ENCODE peak calls at places on chromosomes 5 and 9, in eight cellular contexts. S is tibial nerve, Z is lower lobe of right lung, E is endothelial cell, P is brain microvascular endothelial cell, C is PC-9, B is Panc1, G is progenitor cell of endocrine pancreas. D is an unnamed sample.

GRCh38 chr9:19456996-19457693 is 48.3 kb downstream of the ACER2 start:
- DNase-seq in B (peak; percentile 67), S (peak; percentile 43), C (peak; percentile 45), P (peak; percentile 63), G (peak; percentile 61), E (peak; percentile 69), Z (no peak), D (peak; percentile 61)

GRCh38 chr9:119959846-119960545 is 590.8 kb upstream of the BRINP1 start:
- DNase-seq in G (no peak), P (no peak), Z (no peak), B (no peak), C (no peak), S (no peak), E (no peak), D (peak; percentile 78)

GRCh38 chr5:36689225-36689624 is 82.8 kb downstream of the SLC1A3 start:
- DNase-seq in P (no peak), Z (no peak), G (no peak), B (no peak), C (no peak), S (no peak), E (no peak), D (peak; percentile 60)

GRCh38 chr9:129558551-129559505 is 62.1 kb downstream of the C9orf50 start:
- DNase-seq in E (no peak), S (no peak), G (peak; percentile 74), B (no peak), C (no peak), P (no peak), Z (no peak), D (no peak)

GRCh38 chr5:144710620-144711019 is 539.9 kb downstream of the KCTD16 start:
- DNase-seq in B (no peak), G (no peak), E (no peak), S (no peak), P (no peak), Z (no peak), C (no peak), D (no peak)

GRCh38 chr5:93311825-93312224 is 269.2 kb downstream of the NR2F1-AS1 start:
- DNase-seq in S (no peak), G (no peak), C (no peak), B (no peak), P (no peak), Z (no peak), E (no peak), D (no peak)

GRCh38 chr5:7714119-7714518 is 136.8 kb downstream of the CFAP90 start:
- DNase-seq in B (no peak), Z (no peak), G (no peak), P (no peak), E (no peak), S (no peak), C (no peak), D (peak; percentile 35)

GRCh38 chr9:68981825-68982224 is 32.1 kb downstream of the PRKACG start:
- DNase-seq in G (no peak), B (no peak), E (no peak), P (no peak), S (no peak), Z (no peak), C (no peak), D (no peak)

GRCh38 chr5:158802941-158803341 is 296.8 kb downstream of the EBF1 start:
- DNase-seq in Z (no peak), G (no peak), E (no peak), C (no peak), S (no peak), P (no peak), B (no peak), D (peak; percentile 11)

GRCh38 chr9:120381839-120382238 is 198.1 kb downstream of the CDK5RAP2 start:
- DNase-seq in P (no peak), C (no peak), Z (no peak), B (no peak), G (no peak), S (no peak), E (no peak), D (no peak)

GRCh38 chr9:133368249-133368881 is 7.5 kb downstream of the SURF4 start:
- DNase-seq in B (no peak), C (no peak), Z (no peak), G (no peak), S (no peak), P (no peak), E (no peak), D (no peak)

GRCh38 chr5:176497852-176498251 is 39.4 kb downstream of the RNF44 start:
- DNase-seq in C (peak; percentile 91), G (no peak), P (peak; percentile 26), B (no peak), E (no peak), Z (no peak), S (no peak), D (no peak)

GRCh38 chr9:104808030-104808614 is 44.2 kb downstream of the NIPSNAP3B start:
- DNase-seq in S (no peak), C (no peak), B (no peak), Z (no peak), G (no peak), P (no peak), E (no peak), D (peak; percentile 44)

GRCh38 chr9:78028926-78029325 is 2.7 kb downstream of the GNAQ start:
- DNase-seq in S (no peak), C (no peak), B (no peak), Z (no peak), G (no peak), E (no peak), P (no peak), D (no peak)

GRCh38 chr5:125823572-125823971 is 599.6 kb upstream of the GRAMD2B start:
- DNase-seq in S (no peak), Z (no peak), E (no peak), C (no peak), P (peak; percentile 8), B (no peak), G (no peak), D (no peak)

GRCh38 chr9:31304576-31304975 is 1079.9 kb upstream of the ACO1 start:
- DNase-seq in P (peak; percentile 12), G (no peak), Z (no peak), C (peak; percentile 88), E (no peak), S (no peak), B (no peak), D (peak; percentile 70)

GRCh38 chr9:115276621-115277020 is 158.7 kb upstream of the TNC start:
- DNase-seq in B (no peak), E (no peak), C (no peak), P (peak; percentile 31), S (no peak), G (no peak), Z (no peak), D (peak; percentile 67)

GRCh38 chr5:35857606-35858205 is 1.0 kb downstream of the IL7R start:
- DNase-seq in B (no peak), S (no peak), P (no peak), Z (no peak), G (no peak), E (no peak), C (peak; percentile 83), D (peak; percentile 49)

GRCh38 chr9:17824191-17824926 is 245.5 kb downstream of the SH3GL2 start:
- DNase-seq in P (peak; percentile 9), S (no peak), Z (no peak), C (no peak), G (no peak), E (no peak), B (no peak), D (no peak)

GRCh38 chr5:145800181-145800580 is 35.0 kb downstream of the PRELID2 start:
- DNase-seq in P (no peak), G (no peak), Z (no peak), E (no peak), C (no peak), S (no peak), B (no peak), D (no peak)

GRCh38 chr5:5304361-5305035 is 118.0 kb upstream of the ICE1 start:
- DNase-seq in E (peak; percentile 23), Z (no peak), S (no peak), P (no peak), B (peak; percentile 12), C (peak; percentile 68), G (no peak), D (no peak)

GRCh38 chr5:145228564-145228963 is 606.6 kb downstream of the PRELID2 start:
- DNase-seq in G (no peak), C (no peak), Z (no peak), E (no peak), S (no peak), P (no peak), B (no peak), D (no peak)

DNA sequence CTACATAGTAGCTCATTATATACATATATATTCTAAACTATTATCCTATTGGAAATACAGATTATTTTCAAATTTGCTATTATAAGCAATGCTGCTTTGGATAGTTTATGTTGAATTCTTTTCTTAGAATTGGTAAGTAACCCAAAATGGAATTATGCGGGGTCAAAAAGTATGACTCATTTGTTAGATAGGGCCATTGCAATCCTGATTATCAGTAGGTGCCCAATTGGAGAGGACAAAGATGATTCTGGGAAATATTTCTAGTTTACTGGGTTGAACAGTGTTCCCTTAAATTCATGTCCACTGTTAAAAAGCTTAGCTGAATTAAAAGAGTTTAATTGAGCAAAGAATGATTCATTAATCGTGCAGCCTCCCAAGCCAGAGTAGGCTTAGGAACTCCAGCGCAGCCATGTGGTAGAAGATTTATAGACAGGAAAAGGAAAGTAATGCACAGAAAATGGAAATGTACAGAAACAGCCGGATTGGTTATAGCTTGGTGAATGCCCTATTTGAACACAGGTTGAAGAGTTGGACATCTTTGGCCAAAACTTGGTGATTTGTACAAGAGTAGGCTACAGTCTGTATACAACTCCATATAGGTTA is 81.8 kb downstream of the GDNF start:
- DNase-seq in S (no peak), B (no peak), P (no peak), E (no peak), G (no peak), Z (no peak), C (no peak), D (no peak)
- TF ChIP-seq CTCF in S (no peak), B (peak; percentile 23), P (peak; percentile 50), E (no peak), G (no peak), Z (no peak), C (no peak), D (peak; percentile 26)

GRCh38 chr5:71475788-71476384 is 20.4 kb downstream of the BDP1 start:
- DNase-seq in S (no peak), P (no peak), E (no peak), B (no peak), Z (no peak), G (no peak), C (no peak), D (peak; percentile 8)
- TF ChIP-seq CTCF in S (peak; percentile 33), P (peak; percentile 72), E (peak; percentile 65), B (peak; percentile 78), Z (peak; percentile 44), G (peak; percentile 78), C (peak; percentile 78), D (peak; percentile 84)

GRCh38 chr9:86239053-86239770 is 20.2 kb downstream of the C9orf153 start:
- DNase-seq in C (no peak), Z (no peak), E (no peak), S (no peak), G (no peak), P (no peak), B (no peak), D (no peak)
- TF ChIP-seq CTCF in C (peak; percentile 63), Z (no peak), E (no peak), S (no peak), G (no peak), P (peak; percentile 0), B (no peak), D (no peak)

DNA sequence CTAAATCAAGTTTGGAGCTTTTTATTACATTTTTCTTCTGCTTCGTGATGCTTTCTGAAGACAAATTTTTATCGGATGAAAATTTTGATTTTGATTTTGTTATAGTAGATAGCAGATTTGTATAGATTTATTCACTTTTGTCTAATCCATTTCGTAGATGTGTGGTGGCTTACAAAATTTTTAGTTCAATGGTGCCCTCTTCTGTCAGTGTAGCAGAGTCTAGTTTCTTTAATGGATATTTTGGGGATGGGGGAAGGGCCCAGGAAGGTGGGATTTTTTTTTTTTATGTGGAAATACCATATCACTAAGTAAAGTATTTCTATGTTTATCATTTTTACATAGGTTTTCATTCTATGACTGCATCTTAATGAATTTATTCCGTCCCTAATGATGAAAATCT is 259.9 kb upstream of the TARS1 start:
- DNase-seq in E (peak; percentile 6), G (no peak), Z (no peak), C (no peak), B (peak; percentile 57), S (no peak), P (peak; percentile 36), D (peak; percentile 51)
- TF ChIP-seq CTCF in E (no peak), G (peak; percentile 46), Z (peak; percentile 27), C (peak; percentile 79), B (peak; percentile 37), S (peak; percentile 9), P (peak; percentile 55), D (peak; percentile 41)